ENCODE peak calls at places on chromosome 16, in four cellular contexts. M, G, C and P are unnamed samples.

GRCh38 chr16:4787068-4787467 is 1.1 kb downstream of the SEPTIN12 start:
- DNase-seq in M (no peak), G (no peak), C (no peak), P (no peak)

GRCh38 chr16:66928702-66929388 is 3.5 kb upstream of the RRAD start:
- DNase-seq in M (no peak), G (no peak), C (peak), P (no peak)

GRCh38 chr16:78551487-78552085 is 452.1 kb downstream of the WWOX start:
- DNase-seq in M (no peak), G (peak), C (no peak), P (peak)

GRCh38 chr16:15798671-15799070 is 58.2 kb downstream of the MYH11 start:
- DNase-seq in M (no peak), G (no peak), C (no peak), P (no peak)

GRCh38 chr16:49463529-49463928 is 89.9 kb downstream of the C16orf78 start:
- DNase-seq in M (no peak), G (no peak), C (peak), P (no peak)

GRCh38 chr16:67196881-67197280 is 2.0 kb upstream of the ELMO3 start:
- DNase-seq in M (no peak), G (no peak), C (no peak), P (no peak)

GRCh38 chr16:1691956-1692355 is 13.9 kb downstream of the JPT2 start:
- DNase-seq in M (no peak), G (no peak), C (no peak), P (no peak)

GRCh38 chr16:1721372-1721771 is 15.4 kb downstream of the MAPK8IP3 start:
- DNase-seq in M (no peak), G (no peak), C (no peak), P (no peak)

GRCh38 chr16:66364117-66364958 is 2.2 kb upstream of the CDH5 start:
- DNase-seq in M (no peak), G (peak), C (no peak), P (no peak)

GRCh38 chr16:86051376-86052114 is 152.6 kb downstream of the IRF8 start:
- DNase-seq in M (no peak), G (peak), C (no peak), P (no peak)

GRCh38 chr16:17555176-17555575 is 84.4 kb upstream of the XYLT1 start:
- DNase-seq in M (no peak), G (no peak), C (no peak), P (no peak)

GRCh38 chr16:23448392-23448791 is 4.6 kb downstream of the COG7 start:
- DNase-seq in M (no peak), G (no peak), C (no peak), P (no peak)

GRCh38 chr16:85028638-85029412 is 1.2 kb downstream of the KIAA0513 start:
- DNase-seq in M (no peak), G (peak), C (peak), P (no peak)

GRCh38 chr16:84829168-84829965 is 9.6 kb downstream of the CRISPLD2 start:
- DNase-seq in M (no peak), G (no peak), C (no peak), P (no peak)

GRCh38 chr16:69085032-69085695 is 20.3 kb upstream of the HAS3 start:
- DNase-seq in M (no peak), G (no peak), C (no peak), P (no peak)

GRCh38 chr16:72990003-72990521 is 57.9 kb downstream of the ZFHX3 start:
- DNase-seq in M (no peak), G (no peak), C (no peak), P (no peak)

GRCh38 chr16:3983081-3983520 is 102.6 kb upstream of the CREBBP start:
- DNase-seq in M (peak), G (peak), C (peak), P (no peak)